ENCODE peak calls at places on chromosome 9, in four cellular contexts. One of them, this sample, is unnamed.
A peak's percentile ranks its signal among the peaks of the same experiment; 100 is the strongest.

GRCh38 chr9:71663216-71663615 is 105.1 kb downstream of the CEMIP2 start:
- DNase-seq in sigmoid colon: no peak
- DNase-seq in brain microvascular endothelial cell: no peak
- DNase-seq in mesendoderm: no peak
- DNase-seq in this sample: no peak

GRCh38 chr9:115276621-115277020 is 158.7 kb upstream of the TNC start:
- DNase-seq in mesendoderm: no peak
- DNase-seq in sigmoid colon: no peak
- DNase-seq in brain microvascular endothelial cell: peak; percentile 31
- DNase-seq in this sample: no peak

GRCh38 chr9:8895498-8896224 is 1096.1 kb upstream of the DMAC1 start:
- DNase-seq in brain microvascular endothelial cell: peak; percentile 6
- DNase-seq in mesendoderm: peak; percentile 63
- DNase-seq in sigmoid colon: no peak
- DNase-seq in this sample: no peak

GRCh38 chr9:16794871-16795639 is 75.4 kb downstream of the BNC2 start:
- DNase-seq in sigmoid colon: peak; percentile 80
- DNase-seq in brain microvascular endothelial cell: peak; percentile 51
- DNase-seq in mesendoderm: no peak
- DNase-seq in this sample: peak; percentile 75

GRCh38 chr9:95649801-95650213 is 133.0 kb upstream of the PTCH1 start:
- DNase-seq in mesendoderm: no peak
- DNase-seq in sigmoid colon: no peak
- DNase-seq in brain microvascular endothelial cell: no peak
- DNase-seq in this sample: no peak

GRCh38 chr9:13213337-13213736 is 66.2 kb downstream of the MPDZ start:
- DNase-seq in sigmoid colon: no peak
- DNase-seq in brain microvascular endothelial cell: no peak
- DNase-seq in mesendoderm: no peak
- DNase-seq in this sample: no peak

GRCh38 chr9:130041648-130042405 is 1.2 kb downstream of the FNBP1 start:
- DNase-seq in mesendoderm: peak; percentile 37
- DNase-seq in brain microvascular endothelial cell: no peak
- DNase-seq in sigmoid colon: peak; percentile 74
- DNase-seq in this sample: peak; percentile 75

GRCh38 chr9:14348241-14349140 is 34.5 kb upstream of the NFIB start:
- DNase-seq in mesendoderm: peak; percentile 59
- DNase-seq in brain microvascular endothelial cell: no peak
- DNase-seq in sigmoid colon: no peak
- DNase-seq in this sample: no peak

GRCh38 chr9:76912631-76913275 is 6.8 kb upstream of the PRUNE2 start:
- DNase-seq in sigmoid colon: no peak
- DNase-seq in brain microvascular endothelial cell: peak; percentile 37
- DNase-seq in mesendoderm: no peak
- DNase-seq in this sample: no peak

GRCh38 chr9:121550569-121551512 is 51.2 kb upstream of the GGTA1 start:
- DNase-seq in mesendoderm: peak; percentile 87
- DNase-seq in sigmoid colon: peak; percentile 89
- DNase-seq in brain microvascular endothelial cell: peak; percentile 54
- DNase-seq in this sample: peak; percentile 85

GRCh38 chr9:33024126-33024965 is 727 bp upstream of the DNAJA1 start:
- DNase-seq in brain microvascular endothelial cell: peak; percentile 20
- DNase-seq in sigmoid colon: peak; percentile 67
- DNase-seq in mesendoderm: peak; percentile 11
- DNase-seq in this sample: no peak

DNA sequence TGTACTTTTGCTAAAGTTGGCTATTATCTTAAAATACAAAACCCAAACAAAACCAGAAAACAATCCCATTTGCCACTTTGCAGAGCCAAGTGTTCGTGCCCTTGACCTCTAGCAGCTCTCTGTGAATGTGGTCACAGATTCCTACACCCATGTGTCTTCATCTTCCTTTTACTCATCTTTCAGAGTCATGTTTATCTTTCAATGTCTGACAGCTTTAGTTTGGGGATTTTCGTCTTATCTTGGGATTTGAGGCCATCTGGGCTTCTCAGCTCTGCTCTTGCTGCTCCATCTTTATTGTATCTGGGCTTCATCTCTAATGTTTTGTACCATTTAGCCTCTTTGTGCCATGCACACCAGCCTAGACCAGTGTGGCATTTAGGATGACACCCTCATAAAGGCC is 81.0 kb downstream of the DAPK1 start:
- DNase-seq in sigmoid colon: no peak
- DNase-seq in mesendoderm: peak; percentile 63
- DNase-seq in brain microvascular endothelial cell: no peak
- DNase-seq in this sample: no peak
- H3K4me3 ChIP-seq in sigmoid colon: no peak overlapping the region
- H3K4me3 ChIP-seq in mesendoderm: no peak overlapping the region
- H3K4me3 ChIP-seq in brain microvascular endothelial cell: no peak overlapping the region
- H3K4me3 ChIP-seq in this sample: no peak overlapping the region

GRCh38 chr9:5864446-5864845 is 26.2 kb upstream of the MLANA start:
- DNase-seq in sigmoid colon: no peak
- DNase-seq in mesendoderm: no peak
- DNase-seq in brain microvascular endothelial cell: no peak
- DNase-seq in this sample: no peak

GRCh38 chr9:5863092-5863746 is 27.5 kb upstream of the MLANA start:
- DNase-seq in sigmoid colon: no peak
- DNase-seq in mesendoderm: no peak
- DNase-seq in brain microvascular endothelial cell: no peak
- DNase-seq in this sample: no peak

GRCh38 chr9:5857928-5858327 is 25.0 kb upstream of the ERMP1 start:
- DNase-seq in sigmoid colon: no peak
- DNase-seq in brain microvascular endothelial cell: no peak
- DNase-seq in mesendoderm: no peak
- DNase-seq in this sample: no peak

GRCh38 chr9:5854032-5854792 is 21.3 kb upstream of the ERMP1 start:
- DNase-seq in brain microvascular endothelial cell: no peak
- DNase-seq in mesendoderm: no peak
- DNase-seq in sigmoid colon: no peak
- DNase-seq in this sample: no peak

DNA sequence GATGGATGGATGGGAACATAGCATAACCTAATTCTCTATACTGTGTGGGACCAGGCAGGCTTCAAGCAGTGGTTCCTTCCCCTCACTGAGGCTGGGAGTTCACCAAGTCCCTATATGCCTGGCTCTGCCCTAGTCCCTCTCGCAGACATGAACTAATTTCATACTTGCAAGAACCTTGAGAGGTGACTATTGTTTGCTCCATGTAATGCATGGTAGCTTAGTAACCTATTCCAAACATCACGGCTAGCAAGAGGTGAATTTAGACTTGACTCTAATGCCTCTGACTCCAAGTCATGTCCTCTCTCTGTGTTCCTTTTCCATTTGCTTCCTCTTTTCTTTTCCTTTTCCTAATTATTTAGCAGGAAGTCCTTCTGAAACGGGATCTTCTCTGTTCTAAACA is 25.9 kb upstream of the ERMP1 start:
- DNase-seq in sigmoid colon: no peak
- DNase-seq in mesendoderm: no peak
- DNase-seq in brain microvascular endothelial cell: no peak
- DNase-seq in this sample: no peak
- H3K4me3 ChIP-seq in sigmoid colon: no peak overlapping the region
- H3K4me3 ChIP-seq in mesendoderm: no peak overlapping the region
- H3K4me3 ChIP-seq in brain microvascular endothelial cell: no peak overlapping the region
- H3K4me3 ChIP-seq in this sample: no peak overlapping the region

DNA sequence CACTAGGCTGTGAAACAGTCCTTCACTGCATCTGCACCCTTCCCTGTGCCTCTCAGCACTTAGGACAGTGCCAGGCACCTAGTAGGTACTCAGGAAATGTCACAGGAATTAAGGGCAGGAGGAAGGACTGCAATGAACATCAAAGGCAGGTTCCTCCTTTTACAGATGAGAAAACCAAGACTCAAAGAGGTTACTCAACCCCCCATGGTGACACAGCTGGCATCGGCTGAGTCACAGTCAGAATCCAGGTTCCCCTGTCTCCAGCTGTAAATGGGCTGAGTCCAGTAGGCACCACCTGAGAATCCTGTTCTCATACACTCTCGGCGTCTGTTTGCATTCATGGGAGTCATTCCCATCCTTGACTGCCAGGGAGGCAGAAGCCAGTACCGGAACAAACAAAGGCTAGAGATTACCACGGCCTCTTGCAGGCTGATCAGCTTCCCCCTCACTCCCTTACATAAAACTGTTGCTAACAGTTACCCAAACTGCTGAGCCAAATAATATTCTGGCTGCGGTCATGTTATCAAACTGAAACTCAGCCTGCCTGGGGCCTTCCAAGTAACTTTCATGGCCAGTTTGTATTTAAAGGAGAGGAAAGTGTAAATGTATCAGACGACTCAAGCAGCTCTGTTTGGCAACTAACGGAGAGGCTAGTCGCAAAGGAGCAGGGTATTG is 201.7 kb downstream of the PAPPA start:
- DNase-seq in brain microvascular endothelial cell: no peak
- DNase-seq in mesendoderm: peak; percentile 71
- DNase-seq in sigmoid colon: no peak
- DNase-seq in this sample: no peak
- H3K4me3 ChIP-seq in brain microvascular endothelial cell: no peak overlapping the region
- H3K4me3 ChIP-seq in mesendoderm: no peak overlapping the region
- H3K4me3 ChIP-seq in sigmoid colon: no peak overlapping the region
- H3K4me3 ChIP-seq in this sample: peak overlapping the region; percentile 8

GRCh38 chr9:84670106-84670800 is 724 bp downstream of the NTRK2 start:
- DNase-seq in brain microvascular endothelial cell: no peak
- DNase-seq in sigmoid colon: no peak
- DNase-seq in mesendoderm: peak; percentile 56
- DNase-seq in this sample: peak; percentile 83
- H3K4me3 ChIP-seq in brain microvascular endothelial cell: peak overlapping the region; percentile 15
- H3K4me3 ChIP-seq in sigmoid colon: peak overlapping the region; percentile 24
- H3K4me3 ChIP-seq in mesendoderm: no peak overlapping the region
- H3K4me3 ChIP-seq in this sample: peak overlapping the region; percentile 88

GRCh38 chr9:36995927-36996471 is 38.1 kb downstream of the PAX5 start:
- DNase-seq in brain microvascular endothelial cell: peak; percentile 51
- DNase-seq in mesendoderm: peak; percentile 89
- DNase-seq in sigmoid colon: no peak
- DNase-seq in this sample: no peak
- H3K4me3 ChIP-seq in brain microvascular endothelial cell: peak overlapping the region; percentile 17
- H3K4me3 ChIP-seq in mesendoderm: no peak overlapping the region
- H3K4me3 ChIP-seq in sigmoid colon: no peak overlapping the region
- H3K4me3 ChIP-seq in this sample: no peak overlapping the region

This sample was measured in coronary artery.